ENCODE peak calls at places on chromosomes 13 and 19, in six cellular contexts. One of them, this sample, is unnamed.

GRCh38 chr19:14474827-14475226 is 327 bp downstream of the PTGER1 start:
- DNase-seq in stomach: no peak
- DNase-seq in uterus: no peak
- DNase-seq in ovary: no peak
- DNase-seq in tibial nerve: no peak
- DNase-seq in prostate gland: no peak
- DNase-seq in this sample: no peak

GRCh38 chr13:113611996-113612395 is 27.4 kb downstream of the TFDP1 start:
- DNase-seq in stomach: no peak
- DNase-seq in uterus: no peak
- DNase-seq in ovary: no peak
- DNase-seq in tibial nerve: no peak
- DNase-seq in prostate gland: no peak
- DNase-seq in this sample: no peak

GRCh38 chr13:75870397-75870801 is 234.3 kb downstream of the LMO7 start:
- DNase-seq in stomach: no peak
- DNase-seq in uterus: no peak
- DNase-seq in ovary: no peak
- DNase-seq in tibial nerve: peak
- DNase-seq in prostate gland: no peak
- DNase-seq in this sample: no peak

GRCh38 chr19:30254789-30255188 is 117.4 kb upstream of the ZNF536 start:
- DNase-seq in stomach: no peak
- DNase-seq in uterus: no peak
- DNase-seq in ovary: no peak
- DNase-seq in tibial nerve: no peak
- DNase-seq in prostate gland: no peak
- DNase-seq in this sample: no peak

GRCh38 chr19:34837262-34837661 is 64.2 kb upstream of the ZNF599 start:
- DNase-seq in stomach: peak
- DNase-seq in uterus: peak
- DNase-seq in ovary: peak
- DNase-seq in tibial nerve: no peak
- DNase-seq in prostate gland: peak
- DNase-seq in this sample: peak

GRCh38 chr19:39817888-39818561 is 15.9 kb downstream of the DYRK1B start:
- DNase-seq in stomach: no peak
- DNase-seq in uterus: no peak
- DNase-seq in ovary: no peak
- DNase-seq in tibial nerve: no peak
- DNase-seq in prostate gland: no peak
- DNase-seq in this sample: no peak

GRCh38 chr13:80553041-80553440 is 212.1 kb upstream of the SPRY2 start:
- DNase-seq in stomach: no peak
- DNase-seq in uterus: no peak
- DNase-seq in ovary: no peak
- DNase-seq in tibial nerve: no peak
- DNase-seq in prostate gland: no peak
- DNase-seq in this sample: no peak

GRCh38 chr13:89401209-89401810 is 1730.1 kb downstream of the SLITRK5 start:
- DNase-seq in stomach: no peak
- DNase-seq in uterus: no peak
- DNase-seq in ovary: no peak
- DNase-seq in tibial nerve: no peak
- DNase-seq in prostate gland: no peak
- DNase-seq in this sample: no peak

GRCh38 chr13:113820813-113821651 is 42.8 kb downstream of the GAS6 start:
- DNase-seq in stomach: no peak
- DNase-seq in uterus: peak
- DNase-seq in ovary: peak
- DNase-seq in tibial nerve: peak
- DNase-seq in prostate gland: peak
- DNase-seq in this sample: peak

GRCh38 chr19:43812689-43813088 is 10.4 kb upstream of the LYPD5 start:
- DNase-seq in stomach: no peak
- DNase-seq in uterus: no peak
- DNase-seq in ovary: no peak
- DNase-seq in tibial nerve: no peak
- DNase-seq in prostate gland: no peak
- DNase-seq in this sample: no peak

GRCh38 chr19:13718733-13719132 is 45.6 kb upstream of the MRI1 start:
- DNase-seq in stomach: no peak
- DNase-seq in uterus: no peak
- DNase-seq in ovary: no peak
- DNase-seq in tibial nerve: no peak
- DNase-seq in prostate gland: no peak
- DNase-seq in this sample: peak

GRCh38 chr13:51832471-51833152 is 12.4 kb downstream of the TMEM272 start:
- DNase-seq in stomach: no peak
- DNase-seq in uterus: no peak
- DNase-seq in ovary: no peak
- DNase-seq in tibial nerve: peak
- DNase-seq in prostate gland: no peak
- DNase-seq in this sample: peak

DNA sequence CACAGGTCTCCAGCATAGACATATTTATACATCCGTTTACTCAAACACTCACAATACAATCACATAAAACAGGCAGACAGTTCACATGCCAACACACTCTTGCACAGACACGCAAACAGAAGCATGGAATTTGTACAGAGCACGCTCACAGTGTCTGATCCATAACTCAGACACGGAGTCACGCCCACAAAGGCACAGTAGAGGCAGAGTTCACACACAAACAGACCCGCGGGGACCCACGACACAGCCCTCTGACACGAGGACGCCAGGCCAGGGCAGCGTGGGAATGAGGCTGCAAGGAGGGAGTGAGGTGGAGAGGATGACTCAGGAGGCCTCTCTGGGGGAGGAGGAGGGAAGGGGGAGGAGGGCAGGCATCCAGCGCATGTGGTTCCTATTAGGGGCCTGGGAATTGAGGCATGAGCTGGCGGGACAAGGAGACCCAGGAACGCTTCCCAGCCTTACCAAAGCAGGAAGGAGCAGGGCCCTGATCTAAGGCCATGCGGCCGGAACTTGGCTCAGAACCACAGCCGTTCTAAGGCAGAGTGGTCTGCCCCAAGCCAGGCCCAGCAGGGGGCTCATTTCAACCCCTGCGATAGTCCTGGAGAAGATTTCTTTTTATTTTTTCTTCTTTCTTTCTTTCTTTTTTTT is 9.1 kb upstream of the OLFM2 start:
- DNase-seq in stomach: peak
- DNase-seq in uterus: peak
- DNase-seq in ovary: peak
- DNase-seq in tibial nerve: peak
- DNase-seq in prostate gland: peak
- DNase-seq in this sample: peak
- TF ChIP-seq CTCF in stomach: no peak
- TF ChIP-seq CTCF in uterus: peak
- TF ChIP-seq CTCF in ovary: no peak
- TF ChIP-seq CTCF in tibial nerve: no peak
- TF ChIP-seq CTCF in prostate gland: no peak
- TF ChIP-seq CTCF in this sample: no peak

GRCh38 chr13:82214341-82214740 is 1667.9 kb downstream of the SLITRK1 start:
- DNase-seq in stomach: no peak
- DNase-seq in uterus: no peak
- DNase-seq in ovary: no peak
- DNase-seq in tibial nerve: no peak
- DNase-seq in prostate gland: no peak
- DNase-seq in this sample: no peak
- TF ChIP-seq POLR2A in stomach: no peak
- TF ChIP-seq POLR2A in uterus: no peak
- TF ChIP-seq POLR2A in ovary: no peak
- TF ChIP-seq POLR2A in tibial nerve: no peak
- TF ChIP-seq POLR2A in prostate gland: no peak
- TF ChIP-seq POLR2A in this sample: no peak

GRCh38 chr19:38360351-38360750 is 14.0 kb upstream of the PSMD8 start:
- DNase-seq in stomach: no peak
- DNase-seq in uterus: no peak
- DNase-seq in ovary: no peak
- DNase-seq in tibial nerve: no peak
- DNase-seq in prostate gland: no peak
- DNase-seq in this sample: no peak

GRCh38 chr19:38359242-38360021 is 14.9 kb upstream of the PSMD8 start:
- DNase-seq in stomach: no peak
- DNase-seq in uterus: no peak
- DNase-seq in ovary: no peak
- DNase-seq in tibial nerve: no peak
- DNase-seq in prostate gland: no peak
- DNase-seq in this sample: no peak

GRCh38 chr19:38361633-38362075 is 12.7 kb upstream of the PSMD8 start:
- DNase-seq in stomach: peak
- DNase-seq in uterus: peak
- DNase-seq in ovary: peak
- DNase-seq in tibial nerve: peak
- DNase-seq in prostate gland: peak
- DNase-seq in this sample: peak

GRCh38 chr19:38360839-38361631 is 13.3 kb upstream of the PSMD8 start:
- DNase-seq in stomach: no peak
- DNase-seq in uterus: no peak
- DNase-seq in ovary: no peak
- DNase-seq in tibial nerve: no peak
- DNase-seq in prostate gland: no peak
- DNase-seq in this sample: no peak

DNA sequence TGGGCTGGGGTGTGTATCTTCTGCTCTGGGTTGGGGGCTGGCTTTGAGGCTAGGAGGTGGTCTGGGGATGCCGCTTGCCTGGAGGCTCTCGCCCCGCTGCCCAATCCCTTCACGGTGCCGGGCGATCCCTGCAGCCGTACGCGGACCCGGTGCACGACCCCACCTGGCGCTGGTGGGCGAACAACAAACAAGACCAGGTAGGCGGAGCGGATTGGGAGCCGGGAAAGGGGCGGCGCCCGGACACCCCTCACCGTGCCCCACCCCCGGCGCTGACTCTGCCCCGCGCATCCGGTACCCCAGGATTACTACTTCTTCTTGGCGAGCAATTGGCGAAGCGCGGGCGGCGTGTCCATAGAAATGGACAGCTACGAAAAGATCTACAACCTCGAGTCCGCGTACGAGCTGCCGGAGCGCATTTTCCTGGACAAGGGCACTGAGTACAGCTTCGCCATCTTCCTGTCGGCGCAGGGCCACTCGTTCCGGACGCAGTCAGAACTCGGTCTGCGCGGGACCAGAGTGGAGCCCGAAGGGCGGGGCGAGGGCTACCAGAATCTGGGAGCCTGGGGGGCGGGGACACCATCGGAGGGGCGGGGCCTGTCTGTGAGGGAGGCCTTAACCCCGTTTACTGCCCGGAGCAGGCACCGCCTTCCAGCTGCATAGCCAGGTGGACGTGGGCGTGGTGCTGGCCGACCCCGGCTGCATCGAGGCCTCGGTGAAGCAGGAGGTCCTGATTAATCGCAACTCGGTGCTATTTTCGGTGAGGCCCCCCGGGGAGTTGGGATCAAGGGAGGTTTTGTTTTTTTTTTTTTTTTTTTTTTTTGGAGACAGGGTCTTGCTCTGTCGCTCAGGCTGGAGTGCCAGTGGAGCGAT is 12.1 kb upstream of the PSMD8 start:
- DNase-seq in stomach: peak
- DNase-seq in uterus: peak
- DNase-seq in ovary: peak
- DNase-seq in tibial nerve: peak
- DNase-seq in prostate gland: peak
- DNase-seq in this sample: peak
- TF ChIP-seq CTCF in stomach: no peak
- TF ChIP-seq CTCF in uterus: no peak
- TF ChIP-seq CTCF in ovary: no peak
- TF ChIP-seq CTCF in tibial nerve: no peak
- TF ChIP-seq CTCF in prostate gland: no peak
- TF ChIP-seq CTCF in this sample: no peak

GRCh38 chr19:12705654-12706331 is 9.4 kb upstream of the FBXW9 start:
- DNase-seq in stomach: no peak
- DNase-seq in uterus: no peak
- DNase-seq in ovary: no peak
- DNase-seq in tibial nerve: no peak
- DNase-seq in prostate gland: no peak
- DNase-seq in this sample: no peak

GRCh38 chr19:12705169-12705568 is 8.7 kb upstream of the FBXW9 start:
- DNase-seq in stomach: no peak
- DNase-seq in uterus: no peak
- DNase-seq in ovary: no peak
- DNase-seq in tibial nerve: no peak
- DNase-seq in prostate gland: no peak
- DNase-seq in this sample: no peak

GRCh38 chr19:12708641-12709040 is 12.2 kb upstream of the FBXW9 start:
- DNase-seq in stomach: no peak
- DNase-seq in uterus: no peak
- DNase-seq in ovary: no peak
- DNase-seq in tibial nerve: no peak
- DNase-seq in prostate gland: no peak
- DNase-seq in this sample: no peak

GRCh38 chr19:12703056-12703455 is 6.6 kb upstream of the FBXW9 start:
- DNase-seq in stomach: no peak
- DNase-seq in uterus: no peak
- DNase-seq in ovary: no peak
- DNase-seq in tibial nerve: no peak
- DNase-seq in prostate gland: no peak
- DNase-seq in this sample: no peak

DNA sequence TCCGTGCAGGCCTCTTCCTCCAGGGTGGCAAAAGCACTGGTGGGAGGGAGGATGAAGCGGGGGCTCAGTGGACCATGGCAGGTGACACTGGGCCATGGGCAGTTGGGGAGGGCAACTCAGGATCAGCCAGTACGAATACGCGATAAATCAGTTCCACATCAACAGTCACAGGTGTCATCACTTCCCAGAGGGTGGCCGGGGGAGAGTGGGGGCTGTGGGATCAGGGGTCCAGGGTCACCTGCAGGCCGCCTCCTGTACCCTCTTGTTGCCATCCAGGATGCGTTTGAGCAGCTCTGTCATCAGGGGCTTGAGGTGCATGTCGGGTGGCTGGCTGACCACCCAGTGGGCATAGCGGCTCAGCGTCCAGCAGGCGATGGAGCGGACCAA is 9.9 kb upstream of the FBXW9 start:
- DNase-seq in stomach: no peak
- DNase-seq in uterus: no peak
- DNase-seq in ovary: no peak
- DNase-seq in tibial nerve: no peak
- DNase-seq in prostate gland: no peak
- DNase-seq in this sample: no peak
- TF ChIP-seq POLR2A in stomach: no peak
- TF ChIP-seq POLR2A in uterus: no peak
- TF ChIP-seq POLR2A in ovary: no peak
- TF ChIP-seq POLR2A in tibial nerve: no peak
- TF ChIP-seq POLR2A in prostate gland: no peak
- TF ChIP-seq POLR2A in this sample: no peak

DNA sequence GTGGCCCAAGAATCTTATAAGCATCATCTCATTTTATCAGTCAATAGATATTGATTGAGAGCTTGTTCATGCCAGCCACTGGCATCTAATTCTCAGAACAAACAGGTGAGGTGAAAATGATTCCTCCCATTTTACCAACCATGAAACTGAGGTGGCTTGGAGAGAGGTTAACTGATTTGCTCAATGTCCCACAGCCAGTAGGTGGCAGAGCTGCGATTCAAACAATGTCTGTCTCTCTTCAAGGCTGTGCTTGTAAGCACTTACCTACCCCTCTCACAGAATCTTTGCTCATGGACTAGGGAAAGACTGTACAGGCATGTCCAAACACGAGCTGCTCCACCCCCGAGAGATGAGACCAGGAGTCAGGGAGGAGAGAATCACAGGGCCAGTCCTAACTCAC is 21.5 kb upstream of the GSX1 start:
- DNase-seq in stomach: no peak
- DNase-seq in uterus: no peak
- DNase-seq in ovary: no peak
- DNase-seq in tibial nerve: no peak
- DNase-seq in prostate gland: no peak
- DNase-seq in this sample: peak
- TF ChIP-seq CTCF in stomach: no peak
- TF ChIP-seq CTCF in uterus: no peak
- TF ChIP-seq CTCF in ovary: no peak
- TF ChIP-seq CTCF in tibial nerve: no peak
- TF ChIP-seq CTCF in prostate gland: peak
- TF ChIP-seq CTCF in this sample: peak

This sample was measured in body of pancreas.